ENCODE peak calls at places on chromosomes 7 and 10, in six cellular contexts. One of them, this sample, is unnamed.

GRCh38 chr10:72567421-72567820 is 58.5 kb downstream of the MICU1 start:
- DNase-seq in GF-D8: no peak
- DNase-seq in GDM1: no peak
- DNase-seq in body of pancreas: no peak
- DNase-seq in GOT3: no peak
- DNase-seq in CD4-positive, alpha-beta T cell: no peak
- DNase-seq in this sample: no peak

GRCh38 chr10:131806646-131807317 is 94.0 kb upstream of the PPP2R2D start:
- DNase-seq in GF-D8: no peak
- DNase-seq in GDM1: no peak
- DNase-seq in body of pancreas: no peak
- DNase-seq in GOT3: no peak
- DNase-seq in CD4-positive, alpha-beta T cell: no peak
- DNase-seq in this sample: no peak

GRCh38 chr10:71260622-71261325 is 48.4 kb downstream of the UNC5B start:
- DNase-seq in GF-D8: no peak
- DNase-seq in GDM1: no peak
- DNase-seq in body of pancreas: no peak
- DNase-seq in GOT3: peak
- DNase-seq in CD4-positive, alpha-beta T cell: no peak
- DNase-seq in this sample: peak

GRCh38 chr7:148806187-148806586 is 77.9 kb downstream of the EZH2 start:
- DNase-seq in GF-D8: no peak
- DNase-seq in GDM1: no peak
- DNase-seq in body of pancreas: no peak
- DNase-seq in GOT3: no peak
- DNase-seq in CD4-positive, alpha-beta T cell: no peak
- DNase-seq in this sample: no peak

GRCh38 chr10:31709028-31709427 is 219.6 kb downstream of the ARHGAP12 start:
- DNase-seq in GF-D8: no peak
- DNase-seq in GDM1: no peak
- DNase-seq in body of pancreas: no peak
- DNase-seq in GOT3: no peak
- DNase-seq in CD4-positive, alpha-beta T cell: no peak
- DNase-seq in this sample: no peak

GRCh38 chr10:77533156-77533886 is 104.3 kb downstream of the KCNMA1 start:
- DNase-seq in GF-D8: no peak
- DNase-seq in GDM1: no peak
- DNase-seq in body of pancreas: no peak
- DNase-seq in GOT3: no peak
- DNase-seq in CD4-positive, alpha-beta T cell: no peak
- DNase-seq in this sample: no peak

GRCh38 chr10:12264204-12264908 is 68.4 kb downstream of the CDC123 start:
- DNase-seq in GF-D8: peak
- DNase-seq in GDM1: peak
- DNase-seq in body of pancreas: peak
- DNase-seq in GOT3: peak
- DNase-seq in CD4-positive, alpha-beta T cell: peak
- DNase-seq in this sample: peak

GRCh38 chr7:134729895-134730294 is 49.5 kb upstream of the CALD1 start:
- DNase-seq in GF-D8: no peak
- DNase-seq in GDM1: no peak
- DNase-seq in body of pancreas: no peak
- DNase-seq in GOT3: no peak
- DNase-seq in CD4-positive, alpha-beta T cell: no peak
- DNase-seq in this sample: peak

GRCh38 chr10:63972949-63973827 is 452.0 kb downstream of the REEP3 start:
- DNase-seq in GF-D8: no peak
- DNase-seq in GDM1: no peak
- DNase-seq in body of pancreas: no peak
- DNase-seq in GOT3: no peak
- DNase-seq in CD4-positive, alpha-beta T cell: no peak
- DNase-seq in this sample: no peak

GRCh38 chr10:85204814-85205213 is 876.4 kb downstream of the CCSER2 start:
- DNase-seq in GF-D8: no peak
- DNase-seq in GDM1: no peak
- DNase-seq in body of pancreas: no peak
- DNase-seq in GOT3: no peak
- DNase-seq in CD4-positive, alpha-beta T cell: no peak
- DNase-seq in this sample: no peak

GRCh38 chr10:125080296-125080695 is 80.1 kb downstream of the CTBP2 start:
- DNase-seq in GF-D8: no peak
- DNase-seq in GDM1: no peak
- DNase-seq in body of pancreas: no peak
- DNase-seq in GOT3: no peak
- DNase-seq in CD4-positive, alpha-beta T cell: no peak
- DNase-seq in this sample: no peak